ENCODE peak calls at places on chromosomes 5 and 9, in five cellular contexts. E is AG04450, H is AG10803, S is AG09309, M is HCT116. T is an unnamed sample.

GRCh38 chr9:68738346-68738745 is 33.3 kb downstream of the PIP5K1B start:
- DNase-seq in E (no peak), H (no peak), S (no peak), M (no peak), T (no peak)

GRCh38 chr5:39608024-39608423 is 183.2 kb upstream of the DAB2 start:
- DNase-seq in E (no peak), H (no peak), S (no peak), M (no peak), T (no peak)

GRCh38 chr9:81894891-81895290 is 33.3 kb upstream of the SPATA31D4 start:
- DNase-seq in E (no peak), H (no peak), S (no peak), M (no peak), T (no peak)

GRCh38 chr5:87074934-87075541 is 192.6 kb upstream of the RASA1 start:
- DNase-seq in E (no peak), H (no peak), S (no peak), M (peak), T (no peak)

GRCh38 chr5:179558912-179559279 is 8.5 kb downstream of the RUFY1 start:
- DNase-seq in E (no peak), H (peak), S (no peak), M (no peak), T (no peak)

GRCh38 chr5:69035665-69036064 is 58.1 kb upstream of the SLC30A5 start:
- DNase-seq in E (no peak), H (no peak), S (no peak), M (no peak), T (no peak)

GRCh38 chr9:99090366-99091130 is 14.4 kb upstream of the TGFBR1 start:
- DNase-seq in E (no peak), H (peak), S (no peak), M (no peak), T (no peak)

GRCh38 chr9:84583866-84584265 is 85.7 kb upstream of the NTRK2 start:
- DNase-seq in E (no peak), H (no peak), S (no peak), M (no peak), T (no peak)

GRCh38 chr5:149264432-149265069 is 7.1 kb upstream of the AFAP1L1 start:
- DNase-seq in E (no peak), H (no peak), S (no peak), M (peak), T (no peak)

GRCh38 chr5:137533963-137534362 is 34.8 kb upstream of the SPOCK1 start:
- DNase-seq in E (no peak), H (no peak), S (no peak), M (no peak), T (no peak)

GRCh38 chr9:88355166-88355565 is 33.1 kb upstream of the SPIN1 start:
- DNase-seq in E (no peak), H (no peak), S (no peak), M (peak), T (no peak)

GRCh38 chr9:18796871-18797270 is 236.1 kb downstream of the SAXO1 start:
- DNase-seq in E (no peak), H (no peak), S (no peak), M (no peak), T (no peak)

GRCh38 chr9:12774861-12775367 is at the start of gene LURAP1L:
- DNase-seq in E (peak), H (peak), S (no peak), M (peak), T (no peak)

GRCh38 chr9:107929439-107929838 is 439.9 kb upstream of the KLF4 start:
- DNase-seq in E (no peak), H (peak), S (no peak), M (no peak), T (no peak)

GRCh38 chr5:135345945-135346731 is 52.9 kb downstream of the MACROH2A1 start:
- DNase-seq in E (no peak), H (no peak), S (no peak), M (no peak), T (no peak)

GRCh38 chr9:72817413-72817812 is 135.4 kb downstream of the ALDH1A1 start:
- DNase-seq in E (no peak), H (no peak), S (no peak), M (no peak), T (no peak)

GRCh38 chr5:76789991-76790571 is 28.7 kb upstream of the F2RL1 start:
- DNase-seq in E (no peak), H (peak), S (no peak), M (no peak), T (no peak)

GRCh38 chr9:27154923-27155322 is 45.9 kb downstream of the TEK start:
- DNase-seq in E (peak), H (peak), S (peak), M (no peak), T (peak)

GRCh38 chr5:96968614-96969013 is 32.7 kb downstream of the LNPEP start:
- DNase-seq in E (no peak), H (no peak), S (no peak), M (no peak), T (no peak)

GRCh38 chr5:92081958-92082712 is 699.0 kb upstream of the ARRDC3 start:
- DNase-seq in E (no peak), H (no peak), S (no peak), M (no peak), T (no peak)

GRCh38 chr5:17061973-17062470 is 125.9 kb upstream of the MYO10 start:
- DNase-seq in E (no peak), H (no peak), S (no peak), M (no peak), T (no peak)

GRCh38 chr5:95835682-95836405 is 13.3 kb upstream of the GLRX start:
- DNase-seq in E (no peak), H (no peak), S (no peak), M (no peak), T (no peak)

GRCh38 chr5:151592855-151593408 is 1.8 kb upstream of the FAT2 start:
- DNase-seq in E (no peak), H (no peak), S (no peak), M (no peak), T (no peak)

GRCh38 chr9:88657893-88658292 is 122.9 kb downstream of the NXNL2 start:
- DNase-seq in E (no peak), H (no peak), S (no peak), M (no peak), T (peak)

GRCh38 chr5:159231167-159231566 is 21.8 kb upstream of the RNF145 start:
- DNase-seq in E (no peak), H (no peak), S (no peak), M (no peak), T (no peak)

GRCh38 chr5:2993771-2994170 is 242.3 kb upstream of the IRX2 start:
- DNase-seq in E (no peak), H (no peak), S (no peak), M (no peak), T (no peak)

GRCh38 chr9:2299843-2300205 is 284.7 kb downstream of the SMARCA2 start:
- DNase-seq in E (no peak), H (no peak), S (no peak), M (no peak), T (no peak)

GRCh38 chr9:71106992-71107391 is 14.4 kb downstream of the TRPM3 start:
- DNase-seq in E (no peak), H (no peak), S (no peak), M (no peak), T (no peak)

GRCh38 chr5:77138981-77139380 is 51.9 kb upstream of the ZBED3 start:
- DNase-seq in E (no peak), H (peak), S (no peak), M (no peak), T (no peak)

GRCh38 chr5:74934949-74935751 is 69.0 kb upstream of the FAM169A start:
- DNase-seq in E (no peak), H (peak), S (peak), M (peak), T (no peak)

GRCh38 chr9:28584542-28584941 is 1011.3 kb upstream of the C9orf72 start:
- DNase-seq in E (no peak), H (no peak), S (no peak), M (no peak), T (no peak)

GRCh38 chr9:109205526-109205925 is 38.5 kb upstream of the FRRS1L start:
- DNase-seq in E (no peak), H (no peak), S (no peak), M (no peak), T (no peak)

GRCh38 chr9:109203761-109204360 is 36.8 kb upstream of the FRRS1L start:
- DNase-seq in E (no peak), H (no peak), S (no peak), M (no peak), T (no peak)

DNA sequence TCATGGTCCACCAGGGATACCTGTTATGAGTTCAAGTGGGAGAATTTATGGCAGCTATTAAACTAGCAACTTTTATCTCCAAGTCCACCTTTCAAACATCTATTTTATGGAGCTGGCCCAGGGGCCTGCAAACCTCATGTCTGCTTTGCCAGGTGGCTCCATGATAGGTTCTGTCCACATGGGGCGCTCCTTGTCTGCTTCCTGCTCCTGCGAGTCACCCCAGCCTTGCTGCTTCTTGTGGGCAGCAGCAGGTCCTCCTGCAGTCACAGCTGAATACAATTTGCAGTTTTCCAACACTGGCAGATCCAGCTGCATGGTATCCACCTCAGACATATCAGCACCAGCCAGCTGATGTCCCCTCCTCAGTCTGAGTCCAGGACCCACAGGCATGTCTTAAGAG is 39.6 kb upstream of the FRRS1L start:
- DNase-seq in E (no peak), H (no peak), S (no peak), M (no peak), T (no peak)
- TF ChIP-seq CTCF in E (no peak), H (no peak), S (no peak), M (no peak), T (no peak)

GRCh38 chr9:35685506-35685905 is 4.2 kb downstream of the TPM2 start:
- DNase-seq in E (no peak), H (no peak), S (no peak), M (no peak), T (no peak)
- H3K4me3 ChIP-seq in E (peak), H (peak), S (no peak), M (no peak), T (peak)

GRCh38 chr9:132312873-132313272 is 41.9 kb downstream of the SETX start:
- DNase-seq in E (no peak), H (no peak), S (no peak), M (no peak), T (no peak)
- TF ChIP-seq CTCF in E (peak), H (peak), S (peak), M (no peak), T (no peak)

GRCh38 chr5:153598099-153598498 is 107.6 kb downstream of the GRIA1 start:
- DNase-seq in E (no peak), H (no peak), S (no peak), M (no peak), T (no peak)

DNA sequence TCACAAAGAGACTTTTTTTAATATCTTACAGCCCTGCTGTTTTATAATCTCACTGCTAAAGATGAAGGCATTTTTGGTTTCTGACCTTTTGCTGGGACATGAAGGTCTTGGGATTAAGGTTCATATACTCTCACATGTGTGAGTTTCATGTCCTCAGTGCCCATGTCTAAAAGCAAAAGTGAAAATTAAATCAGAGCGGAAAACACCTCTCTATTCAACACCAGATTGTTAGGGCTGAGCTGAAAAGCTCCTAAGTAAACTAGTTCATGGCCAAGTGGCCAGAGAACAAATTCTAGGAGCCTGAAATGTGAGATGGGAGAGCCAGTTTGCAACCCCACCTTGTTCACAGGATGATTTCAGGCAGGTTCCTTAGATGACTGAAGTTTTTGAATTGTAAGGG is 110.9 kb downstream of the GRIA1 start:
- DNase-seq in E (no peak), H (no peak), S (no peak), M (no peak), T (no peak)
- H3K4me3 ChIP-seq in E (no peak), H (no peak), S (no peak), M (no peak), T (no peak)